ENCODE peak calls at places on chromosomes 6 and 20, in four cellular contexts. I, Z, N and B are unnamed samples. For H3K9me3, the result is how much of the 10 kb centered on the place peaks cover.

GRCh38 chr6:83601119-83601518 is 88.8 kb downstream of the PRSS35 start:
- DNase-seq in Z (no peak), I (no peak), N (no peak), B (no peak)

GRCh38 chr6:32154514-32155161 is 697 bp downstream of the PPT2 start:
- DNase-seq in Z (peak), I (peak), N (peak), B (peak)

GRCh38 chr6:33320315-33321181 is 3.0 kb upstream of the ZBTB22 start:
- DNase-seq in N (peak), Z (no peak), I (no peak), B (no peak)

GRCh38 chr20:34022154-34022842 is 28.6 kb downstream of the RALY start:
- DNase-seq in I (no peak), N (peak), Z (no peak), B (no peak)

GRCh38 chr6:109465772-109466171 is 10.2 kb upstream of the MICAL1 start:
- DNase-seq in N (no peak), I (no peak), Z (peak), B (no peak)

GRCh38 chr6:33683051-33683571 is 28.4 kb downstream of the UQCC2 start:
- DNase-seq in N (no peak), I (no peak), Z (peak), B (no peak)

GRCh38 chr6:15615837-15616236 is 47.0 kb downstream of the DTNBP1 start:
- DNase-seq in Z (no peak), N (no peak), I (peak), B (no peak)

GRCh38 chr6:138692978-138693909 is 80.3 kb upstream of the CCDC28A start:
- DNase-seq in N (peak), I (peak), Z (peak), B (peak)

GRCh38 chr6:156957931-156958547 is 180.9 kb downstream of the ARID1B start:
- DNase-seq in N (no peak), Z (no peak), I (no peak), B (no peak)

GRCh38 chr6:95431637-95432228 is 145.6 kb upstream of the MANEA start:
- DNase-seq in N (peak), I (peak), Z (no peak), B (peak)

GRCh38 chr20:31719644-31720485 is 2.8 kb downstream of the BCL2L1 start:
- DNase-seq in Z (no peak), I (peak), N (peak), B (no peak)

GRCh38 chr6:89081129-89081422 is 525 bp downstream of the PNRC1 start:
- DNase-seq in N (peak), Z (peak), I (no peak), B (peak)

GRCh38 chr6:105109955-105110650 is 69.7 kb downstream of the POPDC3 start:
- DNase-seq in I (no peak), Z (no peak), N (no peak), B (no peak)

GRCh38 chr6:159981591-159982245 is 12.8 kb downstream of the IGF2R start:
- DNase-seq in N (no peak), Z (no peak), I (peak), B (no peak)

GRCh38 chr20:58612021-58612700 is 38.9 kb upstream of the STX16 start:
- DNase-seq in Z (peak), N (no peak), I (no peak), B (no peak)

GRCh38 chr6:132076452-132076851 is 125.3 kb upstream of the CCN2 start:
- DNase-seq in N (no peak), Z (no peak), I (no peak), B (no peak)

GRCh38 chr6:117381749-117382148 is 44.0 kb downstream of the ROS1 start:
- DNase-seq in Z (no peak), N (no peak), I (no peak), B (no peak)

GRCh38 chr6:146634022-146634421 is 35.2 kb downstream of the ADGB start:
- DNase-seq in I (no peak), N (no peak), Z (no peak), B (no peak)

GRCh38 chr6:91045152-91045551 is 458.3 kb upstream of the MAP3K7 start:
- DNase-seq in I (no peak), Z (no peak), N (no peak), B (no peak)

GRCh38 chr6:38522322-38522721 is 117.4 kb downstream of the BTBD9 start:
- DNase-seq in Z (no peak), I (no peak), N (no peak), B (no peak)

GRCh38 chr6:27358786-27359185 is 29.8 kb upstream of the ZNF391 start:
- DNase-seq in N (no peak), I (no peak), Z (no peak), B (no peak)
- H3K9me3 ChIP-seq in N (half or more), I (under half), Z (under half), B (under half)

GRCh38 chr20:35454881-35455609 is at the start of gene CEP250:
- DNase-seq in Z (peak), I (peak), N (peak), B (peak)
- H3K9me3 ChIP-seq in Z (under half), I (under half), N (under half), B (under half)

GRCh38 chr20:29297411-29298270 is 1959.8 kb upstream of the DEFB115 start:
- DNase-seq in I (no peak), Z (peak), N (no peak), B (no peak)
- H3K9me3 ChIP-seq in I (under half), Z (half or more), N (under half), B (under half)

DNA sequence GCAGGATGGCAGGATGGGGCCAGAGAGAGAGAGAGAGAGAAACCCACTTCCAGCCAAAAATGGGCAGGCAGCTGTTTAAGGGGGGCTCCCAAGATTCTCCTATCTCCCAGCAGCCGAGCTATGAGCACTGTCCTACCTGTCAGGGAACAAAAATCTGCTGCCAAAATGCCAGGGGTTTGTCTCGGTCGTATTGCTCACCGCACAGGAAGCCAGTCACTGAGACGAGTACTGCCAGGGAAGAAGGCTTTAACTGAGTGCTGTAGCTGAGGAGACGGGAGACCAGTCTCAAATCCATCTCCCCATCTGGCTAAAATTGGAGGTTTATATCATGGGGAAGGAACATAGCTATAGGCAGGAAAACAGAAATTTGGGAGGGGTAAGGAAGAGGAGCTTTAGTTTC is 22.3 kb downstream of the GGTLC1 start:
- DNase-seq in I (no peak), N (no peak), Z (no peak), B (no peak)
- H3K9me3 ChIP-seq in I (under half), N (under half), Z (under half), B (under half)